ENCODE peak calls at places on chromosomes 1 and 21, in nine cellular contexts. F is body of pancreas, N is IMR-90, G is heart left ventricle, B is breast epithelium, M is A549, L is adrenal gland, R is prostate gland, S is vagina. X is an unnamed sample.

GRCh38 chr1:12167493-12168429 is 970 bp downstream of the TNFRSF1B start:
- DNase-seq in F (no peak), N (no peak), G (no peak), B (no peak), M (no peak), L (no peak), R (no peak), S (no peak), X (no peak)

GRCh38 chr21:44846485-44847260 is 26.8 kb downstream of the PTTG1IP start:
- DNase-seq in F (peak), N (peak), G (no peak), B (peak), M (no peak), L (peak), R (peak), S (no peak), X (peak)

GRCh38 chr1:43839056-43839455 is 94.5 kb upstream of the ARTN start:
- DNase-seq in F (no peak), N (no peak), G (no peak), B (no peak), M (no peak), L (no peak), R (no peak), S (no peak), X (no peak)

GRCh38 chr1:226987623-226988336 is 47.7 kb downstream of the COQ8A start:
- DNase-seq in F (no peak), N (no peak), G (no peak), B (no peak), M (no peak), L (peak), R (no peak), S (no peak), X (no peak)

GRCh38 chr1:223017291-223017690 is 125.8 kb downstream of the TLR5 start:
- DNase-seq in F (no peak), N (no peak), G (peak), B (no peak), M (no peak), L (peak), R (no peak), S (no peak), X (no peak)

GRCh38 chr1:17633654-17634053 is 94.2 kb downstream of the ARHGEF10L start:
- DNase-seq in F (peak), N (peak), G (no peak), B (no peak), M (peak), L (no peak), R (no peak), S (no peak), X (no peak)

GRCh38 chr1:153638261-153638660 is 4.4 kb downstream of the CHTOP start:
- DNase-seq in F (peak), N (no peak), G (no peak), B (no peak), M (no peak), L (no peak), R (no peak), S (no peak), X (no peak)

GRCh38 chr1:39566441-39567137 is 10.0 kb downstream of the PABPC4 start:
- DNase-seq in F (peak), N (no peak), G (no peak), B (no peak), M (no peak), L (no peak), R (no peak), S (no peak), X (no peak)

GRCh38 chr1:14869197-14869596 is 270.7 kb downstream of the KAZN start:
- DNase-seq in F (no peak), N (peak), G (no peak), B (no peak), M (no peak), L (no peak), R (no peak), S (no peak), X (no peak)

GRCh38 chr21:31514598-31514997 is 144.9 kb upstream of the SOD1 start:
- DNase-seq in F (peak), N (no peak), G (no peak), B (no peak), M (no peak), L (no peak), R (peak), S (no peak), X (no peak)

GRCh38 chr1:196409586-196409985 is 198.7 kb downstream of the KCNT2 start:
- DNase-seq in F (no peak), N (peak), G (no peak), B (no peak), M (no peak), L (no peak), R (no peak), S (no peak), X (no peak)

GRCh38 chr1:178953034-178953433 is 72.7 kb upstream of the FAM20B start:
- DNase-seq in F (no peak), N (no peak), G (peak), B (no peak), M (no peak), L (no peak), R (no peak), S (no peak), X (peak)

GRCh38 chr21:36640260-36641244 is 58.4 kb upstream of the SIM2 start:
- DNase-seq in F (no peak), N (peak), G (no peak), B (no peak), M (no peak), L (no peak), R (no peak), S (no peak), X (no peak)

GRCh38 chr21:29164330-29164942 is 34.0 kb downstream of the MAP3K7CL start:
- DNase-seq in F (no peak), N (peak), G (no peak), B (no peak), M (peak), L (no peak), R (no peak), S (no peak), X (no peak)

GRCh38 chr1:43706598-43707190 is 642 bp upstream of the ST3GAL3 start:
- DNase-seq in F (peak), N (no peak), G (no peak), B (no peak), M (no peak), L (peak), R (no peak), S (no peak), X (no peak)

GRCh38 chr1:236759252-236759859 is 35.7 kb upstream of the MTR start:
- DNase-seq in F (no peak), N (peak), G (no peak), B (no peak), M (peak), L (no peak), R (no peak), S (no peak), X (no peak)

GRCh38 chr1:149846042-149846441 is 53.3 kb upstream of the BOLA1 start:
- DNase-seq in F (no peak), N (no peak), G (no peak), B (no peak), M (no peak), L (peak), R (no peak), S (no peak), X (peak)

GRCh38 chr1:107789817-107790609 is 175.0 kb downstream of the VAV3 start:
- DNase-seq in F (no peak), N (no peak), G (no peak), B (no peak), M (no peak), L (no peak), R (peak), S (no peak), X (no peak)

GRCh38 chr1:185408675-185409270 is 91.7 kb upstream of the IVNS1ABP start:
- DNase-seq in F (no peak), N (peak), G (no peak), B (no peak), M (no peak), L (no peak), R (no peak), S (no peak), X (no peak)

GRCh38 chr1:63847308-63847910 is 73.6 kb downstream of the ROR1 start:
- DNase-seq in F (no peak), N (no peak), G (no peak), B (no peak), M (no peak), L (no peak), R (peak), S (no peak), X (peak)

GRCh38 chr21:28793043-28793442 is 199.6 kb downstream of the LTN1 start:
- DNase-seq in F (no peak), N (peak), G (no peak), B (no peak), M (no peak), L (no peak), R (no peak), S (no peak), X (no peak)

GRCh38 chr1:21335750-21336168 is 45.5 kb upstream of the ECE1 start:
- DNase-seq in F (peak), N (no peak), G (no peak), B (no peak), M (no peak), L (peak), R (no peak), S (no peak), X (no peak)

GRCh38 chr1:21334214-21335087 is 44.2 kb upstream of the ECE1 start:
- DNase-seq in F (peak), N (peak), G (peak), B (no peak), M (peak), L (peak), R (no peak), S (no peak), X (peak)

GRCh38 chr1:21333824-21334213 is 43.6 kb upstream of the ECE1 start:
- DNase-seq in F (no peak), N (no peak), G (no peak), B (no peak), M (no peak), L (no peak), R (no peak), S (no peak), X (no peak)

GRCh38 chr1:21337010-21337437 is 46.8 kb upstream of the ECE1 start:
- DNase-seq in F (no peak), N (no peak), G (no peak), B (no peak), M (no peak), L (peak), R (no peak), S (no peak), X (no peak)

GRCh38 chr1:21335088-21335678 is 44.9 kb upstream of the ECE1 start:
- DNase-seq in F (no peak), N (no peak), G (no peak), B (no peak), M (no peak), L (peak), R (no peak), S (no peak), X (no peak)
- H3K4me3 ChIP-seq in F (no peak), N (peak), G (peak), B (peak), M (no peak), L (peak), R (no peak), S (peak), X (no peak)

DNA sequence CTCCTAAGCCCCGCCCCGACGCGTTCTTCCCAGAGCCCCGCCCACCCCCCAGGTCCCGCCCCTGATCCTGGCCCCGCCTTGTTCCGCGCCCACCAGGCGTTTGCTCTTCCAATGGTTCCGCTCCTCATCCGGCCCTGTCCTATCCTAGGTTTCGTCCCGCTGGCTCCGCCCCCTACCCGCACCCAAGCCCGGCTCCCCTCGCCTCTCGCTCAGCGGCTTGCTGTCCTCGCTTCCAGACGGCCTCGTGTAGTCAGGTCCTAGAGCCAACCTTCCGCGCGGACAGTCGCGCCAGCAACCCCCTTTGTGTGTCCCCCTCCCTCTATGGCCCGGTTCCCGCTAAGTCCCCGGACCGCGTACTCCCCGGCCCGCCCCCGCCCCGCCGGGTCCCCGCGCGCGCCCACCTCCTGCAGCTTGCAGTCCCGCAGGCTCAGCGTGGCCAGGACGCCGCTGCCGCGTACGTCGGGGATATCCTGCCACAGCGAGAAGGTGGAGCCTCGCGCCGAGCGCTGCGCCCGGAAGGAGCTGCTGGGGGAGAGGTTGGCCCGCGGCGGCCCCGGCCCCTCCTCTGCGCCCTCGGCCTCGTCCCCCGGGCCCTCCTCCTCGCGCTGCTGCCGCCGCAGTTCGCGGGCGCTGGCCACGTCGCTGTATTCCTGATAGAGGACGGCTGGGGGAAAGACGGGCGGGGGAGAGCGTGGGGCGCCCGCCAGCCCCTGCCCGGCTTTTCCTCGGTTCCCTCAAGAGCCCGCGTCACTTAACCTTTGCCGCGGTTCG is 5.7 kb downstream of the ARHGEF19 start:
- DNase-seq in F (peak), N (peak), G (peak), B (peak), M (peak), L (peak), R (peak), S (no peak), X (peak)
- TF ChIP-seq POLR2A in F (peak), N (peak), G (no peak), B (no peak), M (peak), L (peak), R (peak), S (peak), X (no peak)

DNA sequence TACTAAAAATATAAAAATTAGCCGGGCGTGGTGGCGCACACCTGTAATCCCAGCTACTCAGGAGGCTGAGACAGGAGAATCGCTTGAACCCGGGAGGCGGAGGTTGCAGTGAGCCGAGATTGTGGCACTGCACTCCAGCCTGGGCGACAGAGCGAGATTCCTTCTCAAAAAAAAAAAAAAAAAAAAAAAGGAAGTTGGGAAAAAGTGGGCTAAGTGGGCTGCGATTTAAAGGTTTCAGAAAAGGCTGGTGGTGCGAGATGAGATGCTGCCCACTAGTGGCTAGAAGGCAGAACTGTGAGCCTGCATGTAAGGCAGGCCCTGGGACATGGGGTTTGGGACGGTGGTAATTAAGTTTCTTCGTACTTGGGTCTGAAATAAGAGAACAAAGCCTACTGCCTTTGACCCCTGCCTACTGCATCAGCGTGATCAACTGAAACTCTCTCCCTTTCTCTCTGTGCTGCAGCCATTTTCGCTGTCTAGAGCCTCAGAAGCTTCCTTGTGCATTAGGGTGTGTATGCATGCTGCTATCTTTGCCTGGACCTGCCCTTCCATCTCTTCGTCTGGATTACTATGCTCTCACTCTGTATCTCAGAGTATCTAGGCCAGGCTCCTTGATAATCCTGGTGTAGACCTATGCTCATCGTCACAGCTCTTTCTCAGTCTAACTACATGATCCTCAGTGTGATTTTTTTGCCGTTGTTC is 12.4 kb downstream of the FMOD start:
- DNase-seq in F (peak), N (peak), G (peak), B (no peak), M (peak), L (peak), R (peak), S (no peak), X (peak)
- TF ChIP-seq CTCF in F (peak), N (peak), G (peak), B (peak), M (peak), L (peak), R (peak), S (peak), X (peak)

GRCh38 chr1:92461364-92462097 is 25.2 kb downstream of the GFI1 start:
- DNase-seq in F (no peak), N (no peak), G (no peak), B (no peak), M (no peak), L (no peak), R (no peak), S (no peak), X (no peak)
- H3K4me3 ChIP-seq in F (no peak), N (no peak), G (no peak), B (no peak), M (no peak), L (no peak), R (no peak), S (no peak), X (no peak)

GRCh38 chr1:23867953-23868847 is at the start of gene FUCA1:
- DNase-seq in F (peak), N (peak), G (peak), B (peak), M (peak), L (peak), R (peak), S (no peak), X (peak)
- TF ChIP-seq POLR2A in F (peak), N (no peak), G (no peak), B (no peak), M (peak), L (peak), R (peak), S (peak), X (no peak)

DNA sequence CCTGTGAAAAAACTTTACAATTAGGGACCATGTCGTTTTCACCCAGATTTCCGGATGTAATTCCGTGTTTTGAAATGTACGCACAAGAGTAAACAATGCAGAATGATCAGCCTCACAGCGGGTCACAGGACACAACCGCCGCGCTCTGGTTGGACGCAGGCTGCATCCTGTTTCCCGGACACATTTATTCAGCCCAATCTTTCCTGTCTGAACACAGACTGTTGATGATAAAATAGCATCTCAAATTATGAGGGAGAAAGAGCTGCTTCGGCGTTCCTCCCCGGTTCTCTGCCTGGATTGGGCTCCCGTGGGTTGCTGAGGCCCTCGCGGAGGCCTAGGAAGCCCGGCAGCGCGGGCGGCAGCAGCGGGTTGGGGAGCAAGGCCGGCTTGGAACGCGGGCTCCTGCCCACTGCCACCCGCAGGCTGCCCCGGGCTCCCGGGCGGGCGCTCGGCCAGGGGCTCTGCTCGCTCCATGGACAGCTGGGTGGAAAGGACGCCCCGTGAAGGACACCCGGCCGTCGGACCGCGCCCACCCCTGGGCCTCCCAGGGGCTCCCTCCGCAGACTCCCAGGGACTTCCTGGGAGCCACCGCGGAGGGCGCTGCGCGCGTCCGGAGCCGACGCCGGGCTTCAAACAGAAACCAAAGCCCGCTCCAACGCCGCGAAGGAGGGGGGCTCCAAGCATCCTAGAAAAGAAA is 122.4 kb downstream of the ESRRG start:
- DNase-seq in F (peak), N (peak), G (peak), B (peak), M (peak), L (peak), R (peak), S (no peak), X (peak)
- TF ChIP-seq CTCF in F (peak), N (peak), G (peak), B (no peak), M (peak), L (peak), R (peak), S (peak), X (no peak)

GRCh38 chr1:109763646-109764415 is at the start of gene EPS8L3:
- DNase-seq in F (peak), N (no peak), G (peak), B (no peak), M (no peak), L (peak), R (no peak), S (no peak), X (peak)
- H3K4me3 ChIP-seq in F (no peak), N (no peak), G (no peak), B (no peak), M (peak), L (no peak), R (no peak), S (no peak), X (no peak)

GRCh38 chr1:220788146-220788545 is 1.4 kb downstream of the MTARC1 start:
- DNase-seq in F (no peak), N (no peak), G (no peak), B (no peak), M (no peak), L (no peak), R (no peak), S (no peak), X (no peak)
- TF ChIP-seq POLR2A in F (no peak), N (no peak), G (no peak), B (no peak), M (no peak), L (no peak), R (no peak), S (no peak), X (no peak)

X was measured in lower leg skin.